ENCODE peak calls at places on chromosomes 6 and 20, in four cellular contexts. D is psoas muscle, G is coronary artery, R is dorsolateral prefrontal cortex. P is an unnamed sample.

GRCh38 chr6:151054304-151054703 is 185.5 kb upstream of the AKAP12 start:
- DNase-seq in D (no peak), G (no peak), R (no peak), P (no peak)

GRCh38 chr20:57577679-57578475 is 17.0 kb downstream of the PCK1 start:
- DNase-seq in D (no peak), G (no peak), R (no peak), P (no peak)

GRCh38 chr20:32271620-32272019 is 5.8 kb upstream of the KIF3B start:
- DNase-seq in D (no peak), G (no peak), R (no peak), P (no peak)

GRCh38 chr6:75210885-75211739 is 5.3 kb upstream of the COL12A1 start:
- DNase-seq in D (no peak), G (no peak), R (no peak), P (peak; percentile 55)

GRCh38 chr6:147262943-147263342 is 58.7 kb downstream of the STXBP5 start:
- DNase-seq in D (no peak), G (no peak), R (no peak), P (no peak)

GRCh38 chr20:63574156-63574828 is at the start of gene HELZ2:
- DNase-seq in D (peak; percentile 82), G (peak; percentile 88), R (no peak), P (peak; percentile 85)

GRCh38 chr20:46751856-46752255 is 42.4 kb downstream of the SLC2A10 start:
- DNase-seq in D (no peak), G (no peak), R (no peak), P (no peak)

GRCh38 chr6:22025468-22026159 is 271.2 kb downstream of the PRL start:
- DNase-seq in D (no peak), G (no peak), R (no peak), P (no peak)

GRCh38 chr6:35177586-35177985 is 36.2 kb upstream of the SCUBE3 start:
- DNase-seq in D (no peak), G (no peak), R (no peak), P (no peak)

GRCh38 chr6:36967757-36968156 is 13.2 kb downstream of the PI16 start:
- DNase-seq in D (no peak), G (no peak), R (no peak), P (no peak)

GRCh38 chr20:17611290-17611539 is 41.3 kb downstream of the DSTN start:
- DNase-seq in D (no peak), G (no peak), R (no peak), P (no peak)

GRCh38 chr20:17612287-17612974 is 42.6 kb downstream of the DSTN start:
- DNase-seq in D (peak; percentile 53), G (peak; percentile 92), R (no peak), P (no peak)

GRCh38 chr20:17610566-17611289 is 40.9 kb downstream of the DSTN start:
- DNase-seq in D (peak; percentile 50), G (peak; percentile 75), R (no peak), P (no peak)

GRCh38 chr20:17612975-17613327 is 43.1 kb downstream of the DSTN start:
- DNase-seq in D (no peak), G (peak; percentile 74), R (no peak), P (no peak)

DNA sequence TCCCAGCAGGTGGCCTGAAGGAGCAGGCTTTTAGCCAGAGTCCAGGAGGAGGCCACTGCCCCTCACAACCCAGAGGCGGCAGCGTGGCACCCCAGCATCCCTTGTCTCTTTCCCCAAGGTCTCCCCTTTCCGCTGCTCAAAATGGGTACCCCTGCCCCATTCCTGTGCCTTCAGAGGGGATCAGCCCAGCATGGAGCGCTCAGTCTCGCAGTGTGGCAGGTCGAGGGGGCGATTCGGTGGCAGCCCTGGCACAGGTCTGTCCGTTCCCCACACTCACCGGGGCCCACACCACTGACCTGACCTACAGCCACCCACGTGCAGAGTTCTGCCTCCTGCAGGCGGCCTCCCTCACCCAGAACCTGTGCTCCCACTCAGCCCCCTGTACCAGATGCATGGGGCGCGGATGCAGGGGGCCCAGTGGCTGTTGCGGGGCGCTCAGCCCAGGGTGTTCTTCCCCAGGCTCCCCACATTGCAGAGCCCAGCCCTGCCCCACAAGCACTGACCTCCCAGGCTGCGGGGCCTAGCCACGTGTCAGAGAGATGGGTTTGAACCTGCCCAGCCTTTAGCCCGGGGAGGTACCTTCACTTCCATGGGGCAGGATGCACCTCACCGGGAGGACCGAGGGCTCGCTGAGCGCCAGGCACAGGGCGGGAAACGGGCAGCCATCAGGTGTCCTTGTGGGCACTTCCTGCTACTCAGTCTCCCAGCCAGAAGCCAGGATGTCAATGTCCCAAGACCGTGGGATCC is 41.8 kb downstream of the DSTN start:
- DNase-seq in D (peak; percentile 56), G (peak; percentile 74), R (no peak), P (peak; percentile 28)
- TF ChIP-seq CTCF in D (peak; percentile 34), G (no peak), R (no peak), P (no peak)

DNA sequence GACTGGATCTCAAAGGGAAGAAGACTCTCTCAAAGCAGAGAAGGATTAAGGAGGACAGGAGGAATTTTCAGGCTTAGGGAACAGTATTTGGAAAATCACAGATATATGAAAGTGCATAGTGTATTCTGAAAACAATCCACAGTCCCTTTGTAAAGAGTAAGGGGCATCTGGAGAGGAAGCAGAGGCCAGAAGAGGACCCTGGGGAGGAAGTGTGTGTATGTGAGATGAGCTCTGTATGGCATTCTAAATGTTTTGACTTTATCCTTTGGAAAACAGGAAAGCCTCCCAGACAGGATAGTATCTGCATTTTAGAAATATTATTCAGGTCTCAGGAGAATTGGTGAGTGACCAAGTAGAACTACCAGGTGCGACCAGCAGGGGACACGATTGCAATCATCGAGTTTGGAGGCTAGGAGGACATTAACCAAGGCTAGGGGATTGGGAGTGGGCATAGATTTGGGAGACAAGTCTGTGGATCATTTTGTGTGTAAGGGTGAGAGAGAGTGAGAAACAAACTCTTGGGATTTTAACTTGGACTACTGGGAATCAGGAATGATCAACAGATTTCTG is 38.3 kb upstream of the FAM184A start:
- DNase-seq in D (no peak), G (no peak), R (no peak), P (no peak)
- TF ChIP-seq CTCF in D (no peak), G (no peak), R (no peak), P (no peak)

DNA sequence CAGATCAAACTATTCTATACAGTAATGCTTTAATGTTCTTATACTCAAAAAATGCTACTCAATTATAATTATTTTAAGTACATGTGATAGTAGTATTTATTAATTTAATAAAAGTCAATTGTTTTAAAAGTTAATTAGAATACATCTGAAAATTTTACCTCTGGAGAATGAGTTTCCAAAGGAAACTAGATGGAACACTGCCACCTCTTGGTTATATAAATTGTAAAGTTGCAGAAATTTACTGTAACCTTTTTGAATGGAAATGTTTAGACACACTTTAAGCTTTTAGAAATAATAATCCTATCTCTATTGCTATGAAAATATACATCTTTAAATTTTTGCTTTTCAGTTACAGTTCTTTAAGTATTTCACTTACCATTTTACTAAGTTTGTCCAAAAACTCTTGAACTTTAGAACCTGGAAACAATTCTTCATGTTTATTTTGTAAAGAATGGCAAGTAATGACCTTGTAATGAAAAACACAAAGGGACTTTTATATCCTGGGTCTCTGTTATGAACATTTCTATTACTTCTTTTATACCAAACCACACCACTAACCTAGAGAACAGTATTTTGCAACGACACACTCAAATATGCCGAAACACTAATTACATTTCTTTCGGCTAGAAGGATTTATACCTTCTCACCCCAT is 10.9 kb upstream of the BMP5 start:
- DNase-seq in D (no peak), G (no peak), R (no peak), P (no peak)
- TF ChIP-seq CTCF in D (peak; percentile 18), G (no peak), R (peak; percentile 56), P (no peak)

DNA sequence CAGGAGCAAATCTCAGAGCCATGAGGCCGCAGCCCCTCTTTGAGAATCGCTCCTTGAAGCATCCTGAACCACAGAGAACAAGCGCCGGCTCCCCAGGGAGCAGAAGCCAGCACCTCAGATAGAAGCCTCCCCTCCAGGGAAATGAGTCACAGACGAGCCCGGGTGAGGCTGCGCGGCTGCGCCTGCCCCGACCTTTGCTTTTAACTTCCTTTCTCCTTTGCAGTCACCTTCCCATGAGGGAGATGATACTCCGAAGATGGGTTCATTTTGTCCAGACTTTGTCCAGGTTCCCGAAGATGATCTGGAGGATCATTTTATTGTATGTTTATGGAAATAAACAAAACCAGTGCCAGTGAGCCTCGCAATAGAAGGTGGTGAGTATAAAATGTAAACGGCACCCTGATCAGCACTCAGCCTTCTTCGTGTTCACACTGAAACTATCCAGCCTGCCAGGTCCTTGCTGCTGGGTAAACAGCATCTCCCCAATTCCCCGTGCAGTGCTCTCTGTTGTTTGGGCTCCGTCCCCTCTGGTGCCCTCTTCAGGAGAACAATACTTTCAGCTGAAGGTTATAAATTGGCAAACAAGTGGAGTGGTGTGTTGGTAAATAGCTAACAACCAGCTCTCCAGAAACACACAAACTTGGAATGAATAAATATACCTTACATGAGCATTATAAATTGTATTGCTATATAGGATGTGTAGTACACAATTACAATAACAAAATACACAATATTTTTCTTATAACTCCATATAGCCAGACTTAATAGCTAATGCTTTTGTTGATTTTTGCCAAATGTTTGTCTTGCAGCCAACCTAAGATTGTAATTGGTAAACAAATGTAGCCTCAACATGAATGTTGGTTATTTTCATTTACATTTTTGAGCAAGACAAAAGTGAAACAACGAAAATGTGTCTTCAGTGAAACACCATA is 41.4 kb upstream of the TMEM181 start:
- DNase-seq in D (no peak), G (no peak), R (no peak), P (peak; percentile 63)
- TF ChIP-seq CTCF in D (peak; percentile 32), G (no peak), R (peak; percentile 57), P (peak; percentile 45)

GRCh38 chr6:23445157-23445710 is 680.8 kb upstream of the NRSN1 start:
- DNase-seq in D (no peak), G (no peak), R (no peak), P (no peak)

GRCh38 chr6:23441813-23442212 is 684.2 kb upstream of the NRSN1 start:
- DNase-seq in D (no peak), G (no peak), R (no peak), P (no peak)

GRCh38 chr6:23446394-23447001 is 679.5 kb upstream of the NRSN1 start:
- DNase-seq in D (no peak), G (no peak), R (no peak), P (peak; percentile 23)
- TF ChIP-seq CTCF in D (peak; percentile 25), G (no peak), R (peak; percentile 69), P (no peak)

DNA sequence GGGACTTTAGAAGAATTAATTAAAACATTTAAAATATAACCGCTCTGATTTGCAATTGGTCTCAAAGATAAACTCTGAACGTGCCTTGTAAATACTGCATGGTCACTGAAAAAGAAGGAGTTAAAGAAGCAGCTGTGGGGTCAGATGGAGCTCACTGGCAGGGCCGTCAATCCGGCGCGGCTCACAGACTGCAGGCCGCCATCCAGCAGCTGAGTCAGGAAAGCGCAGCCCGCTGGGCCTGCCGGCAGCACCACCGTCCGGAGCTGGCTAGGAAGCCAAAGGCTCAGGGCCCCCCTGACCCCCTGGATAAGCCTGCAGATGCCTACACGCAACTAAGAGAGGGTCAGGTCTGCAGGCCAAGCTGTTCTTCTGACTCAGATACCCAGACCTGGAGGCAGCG is 54.2 kb upstream of the FRMD1 start:
- DNase-seq in D (peak; percentile 80), G (peak; percentile 69), R (peak; percentile 45), P (no peak)
- TF ChIP-seq CTCF in D (no peak), G (no peak), R (peak; percentile 9), P (no peak)

GRCh38 chr20:50281831-50282591 is 91.4 kb downstream of the CEBPB start:
- DNase-seq in D (no peak), G (no peak), R (no peak), P (no peak)
- TF ChIP-seq CTCF in D (no peak), G (no peak), R (no peak), P (peak; percentile 35)